ENCODE peak calls at places on chromosomes 5 and 9, in seven cellular contexts. One of them, this sample, is unnamed.

GRCh38 chr5:59711316-59711715 is 182.2 kb downstream of the PDE4D start:
- DNase-seq in Karpas-422: no peak
- DNase-seq in GM23338: no peak
- DNase-seq in suprapubic skin: no peak
- DNase-seq in lung: no peak
- DNase-seq in uterus: no peak
- DNase-seq in MM.1S: no peak
- DNase-seq in this sample: no peak

GRCh38 chr5:176625966-176626875 is 4.1 kb downstream of the SNCB start:
- DNase-seq in suprapubic skin: no peak
- DNase-seq in lung: no peak
- DNase-seq in MM.1S: no peak
- DNase-seq in uterus: no peak
- DNase-seq in Karpas-422: no peak
- DNase-seq in GM23338: no peak
- DNase-seq in this sample: no peak

GRCh38 chr9:7166074-7166473 is 408.3 kb downstream of the KDM4C start:
- DNase-seq in uterus: no peak
- DNase-seq in Karpas-422: no peak
- DNase-seq in MM.1S: no peak
- DNase-seq in lung: no peak
- DNase-seq in GM23338: no peak
- DNase-seq in suprapubic skin: no peak
- DNase-seq in this sample: no peak

GRCh38 chr5:111548312-111548930 is 36.1 kb upstream of the STARD4 start:
- DNase-seq in Karpas-422: no peak
- DNase-seq in GM23338: no peak
- DNase-seq in lung: no peak
- DNase-seq in MM.1S: no peak
- DNase-seq in uterus: no peak
- DNase-seq in suprapubic skin: no peak
- DNase-seq in this sample: no peak

GRCh38 chr5:176364765-176365662 is at the start of gene ARL10:
- DNase-seq in MM.1S: no peak
- DNase-seq in lung: no peak
- DNase-seq in uterus: peak; percentile 40
- DNase-seq in suprapubic skin: no peak
- DNase-seq in Karpas-422: peak; percentile 66
- DNase-seq in GM23338: peak; percentile 65
- DNase-seq in this sample: peak; percentile 85

GRCh38 chr9:34732886-34733285 is 22.9 kb upstream of the CCL21 start:
- DNase-seq in suprapubic skin: no peak
- DNase-seq in uterus: no peak
- DNase-seq in Karpas-422: no peak
- DNase-seq in GM23338: no peak
- DNase-seq in lung: no peak
- DNase-seq in MM.1S: no peak
- DNase-seq in this sample: no peak

GRCh38 chr9:4923580-4924544 is 61.2 kb upstream of the JAK2 start:
- DNase-seq in MM.1S: peak; percentile 60
- DNase-seq in suprapubic skin: no peak
- DNase-seq in uterus: no peak
- DNase-seq in lung: no peak
- DNase-seq in Karpas-422: peak; percentile 74
- DNase-seq in GM23338: peak; percentile 35
- DNase-seq in this sample: peak; percentile 24

GRCh38 chr9:13718086-13718485 is 438.6 kb upstream of the MPDZ start:
- DNase-seq in GM23338: no peak
- DNase-seq in suprapubic skin: no peak
- DNase-seq in lung: no peak
- DNase-seq in uterus: no peak
- DNase-seq in Karpas-422: no peak
- DNase-seq in MM.1S: peak; percentile 39
- DNase-seq in this sample: no peak

GRCh38 chr5:160262151-160262550 is 32.8 kb downstream of the FABP6 start:
- DNase-seq in MM.1S: no peak
- DNase-seq in lung: no peak
- DNase-seq in Karpas-422: no peak
- DNase-seq in GM23338: peak; percentile 52
- DNase-seq in uterus: no peak
- DNase-seq in suprapubic skin: no peak
- DNase-seq in this sample: peak; percentile 65

GRCh38 chr5:112419050-112419595 is at the start of gene EPB41L4A:
- DNase-seq in MM.1S: peak; percentile 17
- DNase-seq in suprapubic skin: no peak
- DNase-seq in uterus: peak; percentile 19
- DNase-seq in GM23338: peak; percentile 74
- DNase-seq in lung: no peak
- DNase-seq in Karpas-422: no peak
- DNase-seq in this sample: peak; percentile 84

GRCh38 chr9:15606667-15607472 is 54.0 kb downstream of the CCDC171 start:
- DNase-seq in suprapubic skin: no peak
- DNase-seq in GM23338: peak; percentile 65
- DNase-seq in lung: no peak
- DNase-seq in uterus: no peak
- DNase-seq in MM.1S: peak; percentile 40
- DNase-seq in Karpas-422: peak; percentile 87
- DNase-seq in this sample: peak; percentile 35

GRCh38 chr5:173830421-173830820 is 57.7 kb upstream of the CPEB4 start:
- DNase-seq in uterus: no peak
- DNase-seq in MM.1S: no peak
- DNase-seq in lung: no peak
- DNase-seq in suprapubic skin: no peak
- DNase-seq in Karpas-422: no peak
- DNase-seq in GM23338: no peak
- DNase-seq in this sample: no peak

GRCh38 chr9:131194767-131195166 is 69.4 kb downstream of the NUP214 start:
- DNase-seq in Karpas-422: no peak
- DNase-seq in MM.1S: no peak
- DNase-seq in suprapubic skin: no peak
- DNase-seq in GM23338: no peak
- DNase-seq in uterus: no peak
- DNase-seq in lung: no peak
- DNase-seq in this sample: no peak

GRCh38 chr5:150101019-150101418 is 14.7 kb upstream of the CSF1R start:
- DNase-seq in Karpas-422: no peak
- DNase-seq in MM.1S: no peak
- DNase-seq in suprapubic skin: peak; percentile 41
- DNase-seq in GM23338: peak; percentile 48
- DNase-seq in uterus: no peak
- DNase-seq in lung: peak; percentile 22
- DNase-seq in this sample: peak; percentile 54

GRCh38 chr5:142966146-142966455 is 195.9 kb downstream of the ARHGAP26 start:
- DNase-seq in lung: no peak
- DNase-seq in Karpas-422: no peak
- DNase-seq in uterus: no peak
- DNase-seq in GM23338: no peak
- DNase-seq in MM.1S: no peak
- DNase-seq in suprapubic skin: no peak
- DNase-seq in this sample: no peak

GRCh38 chr5:168991991-168992390 is 308.9 kb downstream of the SLIT3 start:
- DNase-seq in GM23338: no peak
- DNase-seq in MM.1S: no peak
- DNase-seq in uterus: no peak
- DNase-seq in suprapubic skin: no peak
- DNase-seq in Karpas-422: no peak
- DNase-seq in lung: no peak
- DNase-seq in this sample: no peak

GRCh38 chr9:137021574-137021978 is 6.5 kb downstream of the ABCA2 start:
- DNase-seq in Karpas-422: no peak
- DNase-seq in suprapubic skin: no peak
- DNase-seq in lung: no peak
- DNase-seq in uterus: no peak
- DNase-seq in GM23338: no peak
- DNase-seq in MM.1S: no peak
- DNase-seq in this sample: no peak

GRCh38 chr5:89276566-89277305 is 393.8 kb upstream of the MEF2C start:
- DNase-seq in MM.1S: no peak
- DNase-seq in uterus: no peak
- DNase-seq in Karpas-422: no peak
- DNase-seq in lung: no peak
- DNase-seq in GM23338: no peak
- DNase-seq in suprapubic skin: no peak
- DNase-seq in this sample: no peak

GRCh38 chr9:121987312-121987711 is 105.8 kb downstream of the TTLL11 start:
- DNase-seq in lung: no peak
- DNase-seq in MM.1S: no peak
- DNase-seq in GM23338: no peak
- DNase-seq in suprapubic skin: no peak
- DNase-seq in uterus: no peak
- DNase-seq in Karpas-422: no peak
- DNase-seq in this sample: no peak

GRCh38 chr5:133480366-133480765 is 132.0 kb downstream of the FSTL4 start:
- DNase-seq in MM.1S: no peak
- DNase-seq in GM23338: no peak
- DNase-seq in suprapubic skin: no peak
- DNase-seq in Karpas-422: no peak
- DNase-seq in uterus: no peak
- DNase-seq in lung: no peak
- DNase-seq in this sample: no peak

GRCh38 chr5:58462154-58462553 is 2.3 kb upstream of the PLK2 start:
- DNase-seq in suprapubic skin: no peak
- DNase-seq in MM.1S: peak; percentile 60
- DNase-seq in uterus: no peak
- DNase-seq in lung: no peak
- DNase-seq in GM23338: peak; percentile 28
- DNase-seq in Karpas-422: peak; percentile 42
- DNase-seq in this sample: peak; percentile 3

DNA sequence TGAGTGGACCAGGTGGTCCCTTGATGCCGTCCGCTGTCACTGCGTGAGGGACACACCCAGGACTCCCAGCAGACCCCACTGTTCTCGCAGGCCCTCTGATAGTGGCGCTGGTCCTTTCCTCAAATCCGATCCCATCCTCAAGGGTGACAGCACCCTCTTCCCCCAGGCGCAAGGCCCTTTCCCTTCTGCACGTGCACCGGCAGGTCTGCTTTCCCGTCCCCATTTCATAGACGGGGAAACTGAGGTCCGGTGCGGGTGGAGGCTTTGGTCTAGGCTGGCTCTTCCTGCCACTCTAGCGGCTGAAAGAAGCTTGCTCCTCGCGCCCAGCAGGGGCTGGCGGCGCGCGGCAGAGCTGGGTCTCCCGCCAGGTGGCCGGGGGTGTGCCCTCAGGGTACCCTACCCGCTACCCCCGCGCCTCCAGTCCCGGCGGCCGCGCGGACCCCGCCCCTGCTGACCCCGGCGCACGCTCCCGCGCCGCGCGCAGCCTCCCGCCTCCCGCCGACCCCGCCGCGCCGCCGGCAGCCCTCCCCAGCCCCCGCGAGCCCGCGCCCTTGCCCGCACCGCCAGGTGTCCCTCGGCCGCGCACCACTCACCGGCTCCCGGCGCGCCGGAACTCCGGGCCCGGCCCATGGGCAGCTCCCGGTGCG is 453 bp downstream of the RASGEF1C start:
- DNase-seq in lung: no peak
- DNase-seq in uterus: no peak
- DNase-seq in Karpas-422: no peak
- DNase-seq in suprapubic skin: no peak
- DNase-seq in GM23338: peak; percentile 51
- DNase-seq in MM.1S: no peak
- DNase-seq in this sample: peak; percentile 93
- H3K4me3 ChIP-seq in lung: no peak overlapping the region
- H3K4me3 ChIP-seq in uterus: peak overlapping the region; percentile 20
- H3K4me3 ChIP-seq in Karpas-422: no peak overlapping the region
- H3K4me3 ChIP-seq in suprapubic skin: peak overlapping the region; percentile 48
- H3K4me3 ChIP-seq in GM23338: peak overlapping the region; percentile 55
- H3K4me3 ChIP-seq in MM.1S: no peak overlapping the region
- H3K4me3 ChIP-seq in this sample: peak overlapping the region; percentile 46

GRCh38 chr5:1133510-1134255 is 21.8 kb upstream of the SLC12A7 start:
- DNase-seq in Karpas-422: peak; percentile 88
- DNase-seq in uterus: no peak
- DNase-seq in lung: no peak
- DNase-seq in MM.1S: no peak
- DNase-seq in GM23338: no peak
- DNase-seq in suprapubic skin: no peak
- DNase-seq in this sample: no peak
- H3K27me3 ChIP-seq in Karpas-422: no peaks in the 10 kb centered on the region
- H3K27me3 ChIP-seq in uterus: no peaks in the 10 kb centered on the region
- H3K27me3 ChIP-seq in lung: no peaks in the 10 kb centered on the region
- H3K27me3 ChIP-seq in MM.1S: no peaks in the 10 kb centered on the region
- H3K27me3 ChIP-seq in GM23338: no peaks in the 10 kb centered on the region
- H3K27me3 ChIP-seq in suprapubic skin: peaks cover 19% of the 10 kb centered on the region
- H3K27me3 ChIP-seq in this sample: no peaks in the 10 kb centered on the region

DNA sequence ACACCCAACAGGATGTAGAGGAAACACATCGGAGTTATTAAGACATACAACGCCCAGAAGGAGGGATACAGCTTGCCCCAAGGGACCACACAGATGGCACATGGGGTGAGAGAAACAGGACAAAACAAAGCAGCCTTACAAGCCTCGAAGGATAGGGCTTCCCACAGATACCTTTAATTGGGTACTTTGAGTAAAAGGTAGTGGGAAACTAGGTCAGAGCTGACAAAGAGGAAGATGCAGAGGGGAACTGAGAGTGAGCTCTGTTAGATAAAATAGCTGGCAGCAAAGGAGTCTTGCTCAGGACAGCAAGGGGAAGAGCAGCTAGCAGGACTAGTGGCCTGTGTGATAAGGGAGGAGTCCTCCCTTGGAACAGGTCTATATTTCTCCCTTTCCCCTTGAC is 48.2 kb downstream of the OTP start:
- DNase-seq in MM.1S: no peak
- DNase-seq in lung: no peak
- DNase-seq in Karpas-422: peak; percentile 58
- DNase-seq in uterus: no peak
- DNase-seq in suprapubic skin: no peak
- DNase-seq in GM23338: peak; percentile 6
- DNase-seq in this sample: no peak
- H3K4me3 ChIP-seq in MM.1S: no peak overlapping the region
- H3K4me3 ChIP-seq in lung: no peak overlapping the region
- H3K4me3 ChIP-seq in Karpas-422: no peak overlapping the region
- H3K4me3 ChIP-seq in uterus: no peak overlapping the region
- H3K4me3 ChIP-seq in suprapubic skin: no peak overlapping the region
- H3K4me3 ChIP-seq in GM23338: no peak overlapping the region
- H3K4me3 ChIP-seq in this sample: no peak overlapping the region

GRCh38 chr5:135034186-135034962 is at the start of gene PITX1:
- DNase-seq in suprapubic skin: no peak
- DNase-seq in MM.1S: peak; percentile 76
- DNase-seq in lung: no peak
- DNase-seq in uterus: no peak
- DNase-seq in Karpas-422: peak; percentile 96
- DNase-seq in GM23338: peak; percentile 71
- DNase-seq in this sample: peak; percentile 93

GRCh38 chr5:135034963-135035677 is 1.1 kb upstream of the PITX1 start:
- DNase-seq in suprapubic skin: no peak
- DNase-seq in Karpas-422: no peak
- DNase-seq in lung: no peak
- DNase-seq in GM23338: no peak
- DNase-seq in uterus: no peak
- DNase-seq in MM.1S: no peak
- DNase-seq in this sample: peak; percentile 67

GRCh38 chr5:135033026-135033861 is 784 bp downstream of the PITX1 start:
- DNase-seq in Karpas-422: peak; percentile 70
- DNase-seq in lung: no peak
- DNase-seq in GM23338: peak; percentile 81
- DNase-seq in MM.1S: peak; percentile 60
- DNase-seq in uterus: no peak
- DNase-seq in suprapubic skin: no peak
- DNase-seq in this sample: peak; percentile 89

GRCh38 chr5:135032613-135033025 is 1.4 kb downstream of the PITX1 start:
- DNase-seq in uterus: no peak
- DNase-seq in lung: no peak
- DNase-seq in suprapubic skin: no peak
- DNase-seq in GM23338: no peak
- DNase-seq in Karpas-422: no peak
- DNase-seq in MM.1S: peak; percentile 46
- DNase-seq in this sample: no peak

GRCh38 chr5:135033866-135034185 is 202 bp downstream of the PITX1 start:
- DNase-seq in MM.1S: no peak
- DNase-seq in uterus: no peak
- DNase-seq in lung: no peak
- DNase-seq in suprapubic skin: no peak
- DNase-seq in Karpas-422: no peak
- DNase-seq in GM23338: no peak
- DNase-seq in this sample: no peak
- H3K27me3 ChIP-seq in MM.1S: no peaks in the 10 kb centered on the region
- H3K27me3 ChIP-seq in uterus: peaks cover 30% of the 10 kb centered on the region
- H3K27me3 ChIP-seq in lung: peaks cover 17% of the 10 kb centered on the region
- H3K27me3 ChIP-seq in suprapubic skin: peaks cover 100% of the 10 kb centered on the region
- H3K27me3 ChIP-seq in Karpas-422: no peaks in the 10 kb centered on the region
- H3K27me3 ChIP-seq in GM23338: peaks cover 99% of the 10 kb centered on the region
- H3K27me3 ChIP-seq in this sample: peaks cover 97% of the 10 kb centered on the region

This sample was measured in H7.